ENCODE peak calls at places on chromosomes 1 and 21, in five cellular contexts. One of them, this sample, is unnamed.
A peak's percentile ranks its signal among the peaks of the same experiment; 100 is the strongest.

GRCh38 chr1:79264975-79265818 is 258.7 kb upstream of the ADGRL4 start:
- DNase-seq in PC-3: no peak
- DNase-seq in A549: no peak
- DNase-seq in fibroblast of lung: no peak
- DNase-seq in mesenchymal stem cell: no peak
- DNase-seq in this sample: peak; percentile 30

GRCh38 chr1:151825811-151826660 is 5.6 kb downstream of the RORC start:
- DNase-seq in PC-3: no peak
- DNase-seq in A549: no peak
- DNase-seq in fibroblast of lung: no peak
- DNase-seq in mesenchymal stem cell: no peak
- DNase-seq in this sample: peak; percentile 52

GRCh38 chr1:15153184-15153841 is at the start of gene TMEM51:
- DNase-seq in PC-3: peak; percentile 77
- DNase-seq in A549: peak; percentile 72
- DNase-seq in fibroblast of lung: peak; percentile 74
- DNase-seq in mesenchymal stem cell: peak; percentile 82
- DNase-seq in this sample: peak; percentile 87

GRCh38 chr1:181057079-181057478 is 23.3 kb downstream of the MR1 start:
- DNase-seq in PC-3: no peak
- DNase-seq in A549: no peak
- DNase-seq in fibroblast of lung: no peak
- DNase-seq in mesenchymal stem cell: peak; percentile 28
- DNase-seq in this sample: no peak

GRCh38 chr1:145858238-145858936 is 494 bp downstream of the PIAS3 start:
- DNase-seq in PC-3: peak; percentile 47
- DNase-seq in A549: peak; percentile 48
- DNase-seq in fibroblast of lung: peak; percentile 42
- DNase-seq in mesenchymal stem cell: peak; percentile 50
- DNase-seq in this sample: peak; percentile 91

GRCh38 chr1:88741413-88741812 is 57.3 kb downstream of the PKN2 start:
- DNase-seq in PC-3: peak; percentile 39
- DNase-seq in A549: no peak
- DNase-seq in fibroblast of lung: peak; percentile 62
- DNase-seq in mesenchymal stem cell: peak; percentile 39
- DNase-seq in this sample: peak; percentile 59

GRCh38 chr1:186152945-186153309 is 222.1 kb downstream of the TPR start:
- DNase-seq in PC-3: no peak
- DNase-seq in A549: no peak
- DNase-seq in fibroblast of lung: peak; percentile 33
- DNase-seq in mesenchymal stem cell: no peak
- DNase-seq in this sample: no peak

GRCh38 chr1:203199002-203199401 is 12.5 kb upstream of the CHI3L1 start:
- DNase-seq in PC-3: no peak
- DNase-seq in A549: no peak
- DNase-seq in fibroblast of lung: no peak
- DNase-seq in mesenchymal stem cell: no peak
- DNase-seq in this sample: no peak

GRCh38 chr1:9730096-9730901 is 78.8 kb downstream of the PIK3CD start:
- DNase-seq in PC-3: no peak
- DNase-seq in A549: no peak
- DNase-seq in fibroblast of lung: no peak
- DNase-seq in mesenchymal stem cell: no peak
- DNase-seq in this sample: peak; percentile 59

GRCh38 chr1:41683681-41684500 is 199.4 kb upstream of the EDN2 start:
- DNase-seq in PC-3: peak; percentile 69
- DNase-seq in A549: no peak
- DNase-seq in fibroblast of lung: peak; percentile 46
- DNase-seq in mesenchymal stem cell: peak; percentile 56
- DNase-seq in this sample: no peak

GRCh38 chr1:32470431-32470830 is 5.6 kb downstream of the ZBTB8B start:
- DNase-seq in PC-3: no peak
- DNase-seq in A549: no peak
- DNase-seq in fibroblast of lung: peak; percentile 26
- DNase-seq in mesenchymal stem cell: no peak
- DNase-seq in this sample: peak; percentile 74

GRCh38 chr1:226575436-226576390 is 27.1 kb downstream of the STUM start:
- DNase-seq in PC-3: peak; percentile 18
- DNase-seq in A549: no peak
- DNase-seq in fibroblast of lung: no peak
- DNase-seq in mesenchymal stem cell: no peak
- DNase-seq in this sample: no peak

GRCh38 chr1:239635276-239635675 is 248.9 kb downstream of the CHRM3 start:
- DNase-seq in PC-3: no peak
- DNase-seq in A549: no peak
- DNase-seq in fibroblast of lung: no peak
- DNase-seq in mesenchymal stem cell: no peak
- DNase-seq in this sample: no peak

GRCh38 chr21:31137951-31138350 is 99.7 kb upstream of the KRTAP19-8 start:
- DNase-seq in PC-3: no peak
- DNase-seq in A549: no peak
- DNase-seq in fibroblast of lung: no peak
- DNase-seq in mesenchymal stem cell: no peak
- DNase-seq in this sample: no peak
- H3K4me2 ChIP-seq in PC-3: no peak overlapping the region
- H3K4me2 ChIP-seq in A549: no peak overlapping the region
- H3K4me2 ChIP-seq in fibroblast of lung: no peak overlapping the region
- H3K4me2 ChIP-seq in mesenchymal stem cell: no peak overlapping the region
- H3K4me2 ChIP-seq in this sample: no peak overlapping the region

GRCh38 chr1:29167904-29168303 is 13.8 kb downstream of the SRSF4 start:
- DNase-seq in PC-3: no peak
- DNase-seq in A549: no peak
- DNase-seq in fibroblast of lung: no peak
- DNase-seq in mesenchymal stem cell: no peak
- DNase-seq in this sample: no peak

GRCh38 chr1:29176567-29176966 is 5.1 kb downstream of the SRSF4 start:
- DNase-seq in PC-3: no peak
- DNase-seq in A549: no peak
- DNase-seq in fibroblast of lung: peak; percentile 43
- DNase-seq in mesenchymal stem cell: no peak
- DNase-seq in this sample: no peak

GRCh38 chr1:29171089-29171488 is 10.6 kb downstream of the SRSF4 start:
- DNase-seq in PC-3: no peak
- DNase-seq in A549: no peak
- DNase-seq in fibroblast of lung: no peak
- DNase-seq in mesenchymal stem cell: no peak
- DNase-seq in this sample: no peak

GRCh38 chr1:29172415-29172814 is 9.3 kb downstream of the SRSF4 start:
- DNase-seq in PC-3: no peak
- DNase-seq in A549: no peak
- DNase-seq in fibroblast of lung: no peak
- DNase-seq in mesenchymal stem cell: no peak
- DNase-seq in this sample: no peak

GRCh38 chr1:29171521-29171920 is 10.2 kb downstream of the SRSF4 start:
- DNase-seq in PC-3: no peak
- DNase-seq in A549: no peak
- DNase-seq in fibroblast of lung: no peak
- DNase-seq in mesenchymal stem cell: no peak
- DNase-seq in this sample: no peak
- H3K4me3 ChIP-seq in PC-3: no peak overlapping the region
- H3K4me3 ChIP-seq in A549: no peak overlapping the region
- H3K4me3 ChIP-seq in fibroblast of lung: no peak overlapping the region
- H3K4me3 ChIP-seq in mesenchymal stem cell: no peak overlapping the region
- H3K4me3 ChIP-seq in this sample: no peak overlapping the region

GRCh38 chr21:31176080-31176551 is 137.8 kb upstream of the KRTAP19-8 start:
- DNase-seq in PC-3: no peak
- DNase-seq in A549: no peak
- DNase-seq in fibroblast of lung: no peak
- DNase-seq in mesenchymal stem cell: no peak
- DNase-seq in this sample: no peak
- H3K27ac ChIP-seq in PC-3: no peak overlapping the region
- H3K27ac ChIP-seq in A549: no peak overlapping the region
- H3K27ac ChIP-seq in fibroblast of lung: no peak overlapping the region
- H3K27ac ChIP-seq in mesenchymal stem cell: no peak overlapping the region
- H3K27ac ChIP-seq in this sample: no peak overlapping the region

GRCh38 chr1:228058981-228059535 is 23.4 kb upstream of the ARF1 start:
- DNase-seq in PC-3: no peak
- DNase-seq in A549: no peak
- DNase-seq in fibroblast of lung: no peak
- DNase-seq in mesenchymal stem cell: no peak
- DNase-seq in this sample: peak; percentile 51
- H3K4me2 ChIP-seq in PC-3: peak overlapping the region; percentile 73
- H3K4me2 ChIP-seq in A549: peak overlapping the region; percentile 98
- H3K4me2 ChIP-seq in fibroblast of lung: no peak overlapping the region
- H3K4me2 ChIP-seq in mesenchymal stem cell: no peak overlapping the region
- H3K4me2 ChIP-seq in this sample: no peak overlapping the region

DNA sequence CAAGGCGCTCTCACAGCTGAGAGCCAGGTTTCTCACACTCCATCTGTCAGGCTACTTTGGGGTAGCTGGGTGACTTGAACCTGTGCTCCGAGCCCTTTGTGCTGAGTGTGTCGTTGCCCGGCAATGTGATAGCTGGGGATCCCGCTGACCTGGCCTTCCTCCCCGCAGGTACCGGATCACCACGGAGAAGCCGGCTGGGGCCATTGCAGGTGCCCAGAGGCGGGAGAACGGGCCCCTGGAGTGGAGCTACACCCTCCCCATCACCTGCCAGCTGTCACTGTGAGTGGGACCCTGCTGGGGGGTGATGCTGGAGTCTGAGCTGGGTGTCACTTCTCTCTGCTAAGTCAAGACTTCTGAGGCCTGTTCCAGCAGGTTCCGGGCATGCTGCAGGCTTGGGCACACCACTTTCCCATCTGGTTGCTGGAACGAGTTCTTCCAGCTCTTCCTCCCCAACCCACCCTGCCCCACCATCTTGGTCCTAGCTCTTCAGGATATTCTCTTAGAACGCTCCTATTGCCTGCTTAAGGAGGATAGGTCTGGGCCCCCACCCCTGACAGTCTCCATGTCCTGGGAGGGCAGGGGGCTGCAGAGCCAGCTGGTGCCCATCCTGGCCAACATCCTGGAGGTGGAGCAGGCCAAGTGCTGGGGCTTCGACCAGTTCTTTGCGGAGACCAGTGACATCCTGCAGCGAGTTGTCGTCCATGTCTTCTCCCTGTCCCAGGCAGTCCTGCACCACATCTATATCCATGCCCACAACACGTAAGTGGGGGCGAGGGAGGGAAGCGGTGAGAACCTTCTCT is 7.5 kb downstream of the IKBKE start:
- DNase-seq in PC-3: no peak
- DNase-seq in A549: no peak
- DNase-seq in fibroblast of lung: no peak
- DNase-seq in mesenchymal stem cell: no peak
- DNase-seq in this sample: peak; percentile 71
- H3K4me3 ChIP-seq in PC-3: no peak overlapping the region
- H3K4me3 ChIP-seq in A549: no peak overlapping the region
- H3K4me3 ChIP-seq in fibroblast of lung: no peak overlapping the region
- H3K4me3 ChIP-seq in mesenchymal stem cell: no peak overlapping the region
- H3K4me3 ChIP-seq in this sample: no peak overlapping the region

DNA sequence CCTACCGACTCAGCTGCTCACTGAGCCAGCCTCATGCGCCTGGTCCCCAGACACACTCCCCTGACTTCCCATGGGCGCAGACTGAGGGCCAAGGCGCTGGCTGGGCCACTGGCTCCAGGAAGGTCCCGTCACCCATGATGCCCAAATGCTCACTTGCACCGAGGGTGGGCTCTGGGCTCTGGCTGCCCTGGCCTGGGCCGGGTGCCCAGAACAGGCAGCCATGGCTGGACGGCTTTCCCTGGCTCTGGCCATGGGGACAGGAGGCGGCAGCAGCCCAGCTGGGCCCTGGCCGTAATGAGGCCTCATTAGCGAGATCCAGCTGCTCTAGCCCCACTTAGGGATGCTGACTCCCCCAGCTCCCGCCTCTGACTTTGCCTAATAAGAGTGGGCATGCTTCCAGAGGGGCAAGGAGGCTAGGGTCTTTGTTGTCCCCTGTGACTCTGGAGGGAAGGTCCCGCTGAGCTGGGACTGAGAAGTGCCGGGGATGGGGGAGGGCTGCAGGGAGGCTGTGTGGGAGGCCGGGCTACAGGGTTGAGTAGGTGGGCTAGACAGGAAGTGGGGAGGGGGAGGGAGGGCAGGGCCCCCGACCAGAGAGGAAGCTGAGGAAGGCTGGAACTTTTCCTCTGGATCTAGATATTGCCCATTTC is 11.7 kb downstream of the SLC6A9 start:
- DNase-seq in PC-3: no peak
- DNase-seq in A549: no peak
- DNase-seq in fibroblast of lung: no peak
- DNase-seq in mesenchymal stem cell: no peak
- DNase-seq in this sample: peak; percentile 18
- H3K27ac ChIP-seq in PC-3: no peak overlapping the region
- H3K27ac ChIP-seq in A549: no peak overlapping the region
- H3K27ac ChIP-seq in fibroblast of lung: no peak overlapping the region
- H3K27ac ChIP-seq in mesenchymal stem cell: no peak overlapping the region
- H3K27ac ChIP-seq in this sample: no peak overlapping the region

This sample was measured in osteoblast.